ENCODE peak calls at places on chromosomes 11 and 22, in five cellular contexts. H is ascending aorta, R is ecto neural progenitor cell, F is AML-193, P is A549. Q is an unnamed sample.

GRCh38 chr22:39490135-39490798 is 11.8 kb upstream of the MIEF1 start:
- DNase-seq in H (peak; percentile 62), R (peak; percentile 84), F (peak; percentile 51), P (peak; percentile 74), Q (peak; percentile 90)

GRCh38 chr11:130488187-130489026 is 40.0 kb downstream of the ADAMTS15 start:
- DNase-seq in H (no peak), R (no peak), F (no peak), P (no peak), Q (no peak)

GRCh38 chr11:120215634-120216033 is 4.8 kb downstream of the OAF start:
- DNase-seq in H (no peak), R (no peak), F (no peak), P (no peak), Q (no peak)

GRCh38 chr22:22593964-22594656 is 35.0 kb upstream of the PRAME start:
- DNase-seq in H (no peak), R (peak; percentile 56), F (peak; percentile 22), P (peak; percentile 53), Q (peak; percentile 63)

GRCh38 chr11:74726547-74727182 is 4.6 kb downstream of the CHRDL2 start:
- DNase-seq in H (no peak), R (peak; percentile 81), F (peak; percentile 33), P (peak; percentile 74), Q (peak; percentile 82)

GRCh38 chr11:91243065-91243464 is 981.6 kb upstream of the FAT3 start:
- DNase-seq in H (no peak), R (no peak), F (no peak), P (no peak), Q (no peak)

GRCh38 chr22:39718206-39718605 is 147.7 kb downstream of the CACNA1I start:
- DNase-seq in H (no peak), R (no peak), F (no peak), P (no peak), Q (no peak)

GRCh38 chr11:120324932-120325810 is at the start of gene TLCD5:
- DNase-seq in H (no peak), R (peak; percentile 90), F (no peak), P (peak; percentile 78), Q (peak; percentile 94)

GRCh38 chr11:112229746-112230433 is 3.7 kb downstream of the PTS start:
- DNase-seq in H (no peak), R (no peak), F (no peak), P (no peak), Q (no peak)

GRCh38 chr11:63020671-63021255 is 5.1 kb upstream of the SLC22A8 start:
- DNase-seq in H (no peak), R (peak; percentile 66), F (no peak), P (peak; percentile 31), Q (peak; percentile 85)

GRCh38 chr11:130829801-130830562 is 86.3 kb downstream of the SNX19 start:
- DNase-seq in H (no peak), R (no peak), F (no peak), P (no peak), Q (no peak)

GRCh38 chr22:36180038-36180880 is 19.7 kb upstream of the APOL3 start:
- DNase-seq in H (peak; percentile 53), R (peak; percentile 88), F (peak; percentile 59), P (peak; percentile 52), Q (peak; percentile 87)

GRCh38 chr11:43751726-43752125 is 71.2 kb downstream of the HSD17B12 start:
- DNase-seq in H (no peak), R (no peak), F (peak; percentile 68), P (no peak), Q (no peak)

GRCh38 chr11:129189646-129190045 is 2.5 kb downstream of the ARHGAP32 start:
- DNase-seq in H (no peak), R (no peak), F (no peak), P (peak; percentile 48), Q (no peak)

GRCh38 chr11:74316772-74317505 is 5.5 kb upstream of the P4HA3 start:
- DNase-seq in H (no peak), R (no peak), F (no peak), P (peak; percentile 37), Q (no peak)

GRCh38 chr11:47688101-47688500 is 27.1 kb downstream of the AGBL2 start:
- DNase-seq in H (no peak), R (no peak), F (peak; percentile 72), P (no peak), Q (no peak)

GRCh38 chr22:22945195-22945594 is 57.6 kb downstream of the IGLL5 start:
- DNase-seq in H (no peak), R (peak; percentile 24), F (no peak), P (no peak), Q (no peak)

GRCh38 chr22:49638001-49638400 is 189.7 kb downstream of the BRD1 start:
- DNase-seq in H (no peak), R (no peak), F (no peak), P (no peak), Q (no peak)

GRCh38 chr11:74680703-74681531 is 50.3 kb downstream of the CHRDL2 start:
- DNase-seq in H (no peak), R (peak; percentile 38), F (no peak), P (no peak), Q (peak; percentile 14)

GRCh38 chr11:69215216-69215615 is 59.5 kb downstream of the SMIM38 start:
- DNase-seq in H (no peak), R (peak; percentile 13), F (no peak), P (no peak), Q (peak; percentile 3)

GRCh38 chr11:118241191-118242098 is 10.7 kb downstream of the MPZL3 start:
- DNase-seq in H (no peak), R (no peak), F (peak; percentile 66), P (no peak), Q (no peak)

GRCh38 chr22:22710719-22711531 is 66.5 kb downstream of the GGTLC2 start:
- DNase-seq in H (no peak), R (peak; percentile 82), F (no peak), P (peak; percentile 37), Q (peak; percentile 75)

GRCh38 chr11:129023968-129024676 is 81.5 kb upstream of the TP53AIP1 start:
- DNase-seq in H (no peak), R (peak; percentile 63), F (no peak), P (no peak), Q (peak; percentile 75)

GRCh38 chr11:126122863-126123262 is 60.2 kb upstream of the CDON start:
- DNase-seq in H (no peak), R (no peak), F (no peak), P (no peak), Q (no peak)